ENCODE peak calls at places on chromosomes 5 and 9, in four cellular contexts. B is AG20443; L is SJSA1; I is central memory CD8-positive, alpha-beta T cell. Z is an unnamed sample.

GRCh38 chr5:66987126-66987525 is 209.5 kb downstream of the CD180 start:
- DNase-seq in B (no peak), L (no peak), I (no peak), Z (no peak)

GRCh38 chr5:125037020-125037419 is 290.6 kb upstream of the ZNF608 start:
- DNase-seq in B (no peak), L (no peak), I (no peak), Z (no peak)

GRCh38 chr5:10065428-10066000 is 184.2 kb downstream of the ATPSCKMT start:
- DNase-seq in B (no peak), L (no peak), I (no peak), Z (no peak)

GRCh38 chr5:150515446-150515845 is 7.5 kb downstream of the NDST1 start:
- DNase-seq in B (peak), L (no peak), I (no peak), Z (no peak)

GRCh38 chr5:5418764-5419163 is 3.7 kb upstream of the ICE1 start:
- DNase-seq in B (no peak), L (no peak), I (no peak), Z (no peak)

GRCh38 chr5:137114529-137114928 is 384.6 kb downstream of the SPOCK1 start:
- DNase-seq in B (peak), L (no peak), I (no peak), Z (no peak)

GRCh38 chr5:143051244-143052058 is 281.3 kb downstream of the ARHGAP26 start:
- DNase-seq in B (peak), L (no peak), I (no peak), Z (no peak)

GRCh38 chr5:176742246-176743105 is 67.9 kb upstream of the UNC5A start:
- DNase-seq in B (peak), L (no peak), I (peak), Z (no peak)

GRCh38 chr5:125491986-125492385 is 745.5 kb upstream of the ZNF608 start:
- DNase-seq in B (no peak), L (no peak), I (no peak), Z (no peak)

GRCh38 chr9:72441296-72442211 is 76.5 kb upstream of the ZFAND5 start:
- DNase-seq in B (peak), L (peak), I (no peak), Z (no peak)

GRCh38 chr9:91905958-91906585 is 44.0 kb downstream of the ROR2 start:
- DNase-seq in B (no peak), L (peak), I (peak), Z (peak)

GRCh38 chr9:70125621-70126020 is 82.0 kb downstream of the MAMDC2 start:
- DNase-seq in B (no peak), L (no peak), I (no peak), Z (no peak)

GRCh38 chr9:120693609-120694008 is 20.7 kb downstream of the MEGF9 start:
- DNase-seq in B (no peak), L (no peak), I (no peak), Z (no peak)

GRCh38 chr5:1878050-1878849 is 4.5 kb downstream of the IRX4 start:
- DNase-seq in B (no peak), L (no peak), I (no peak), Z (no peak)

GRCh38 chr5:133868946-133869674 is 99.3 kb downstream of the C5orf15 start:
- DNase-seq in B (peak), L (peak), I (peak), Z (peak)

GRCh38 chr5:50751064-50751657 is 84.7 kb downstream of the PARP8 start:
- DNase-seq in B (peak), L (peak), I (peak), Z (peak)

GRCh38 chr9:136808075-136808780 is 480 bp downstream of the RABL6 start:
- DNase-seq in B (peak), L (peak), I (peak), Z (peak)

GRCh38 chr9:21616082-21616778 is 134.1 kb upstream of the IFNE start:
- DNase-seq in B (peak), L (peak), I (no peak), Z (no peak)

GRCh38 chr9:106111039-106111740 is 416.8 kb downstream of the TMEM38B start:
- DNase-seq in B (no peak), L (no peak), I (no peak), Z (no peak)

GRCh38 chr5:40021007-40021406 is 596.2 kb upstream of the DAB2 start:
- DNase-seq in B (no peak), L (no peak), I (no peak), Z (no peak)

GRCh38 chr9:30258079-30258478 is 2126.4 kb upstream of the ACO1 start:
- DNase-seq in B (no peak), L (no peak), I (no peak), Z (no peak)

GRCh38 chr9:129318121-129319075 is 140.3 kb upstream of the IER5L start:
- DNase-seq in B (no peak), L (no peak), I (no peak), Z (no peak)

GRCh38 chr9:126389958-126390357 is 63.3 kb downstream of the MVB12B start:
- DNase-seq in B (no peak), L (no peak), I (no peak), Z (no peak)

GRCh38 chr5:124553911-124554310 is 192.5 kb downstream of the ZNF608 start:
- DNase-seq in B (no peak), L (no peak), I (no peak), Z (no peak)

GRCh38 chr5:34905564-34905963 is 9.7 kb downstream of the RAD1 start:
- DNase-seq in B (peak), L (no peak), I (no peak), Z (no peak)

GRCh38 chr9:126965077-126965476 is 50.5 kb downstream of the RALGPS1 start:
- DNase-seq in B (no peak), L (no peak), I (no peak), Z (no peak)

GRCh38 chr5:5145651-5146529 is 5.8 kb downstream of the ADAMTS16 start:
- DNase-seq in B (no peak), L (peak), I (no peak), Z (no peak)

GRCh38 chr9:117927354-117927753 is 223.2 kb downstream of the TLR4 start:
- DNase-seq in B (no peak), L (no peak), I (no peak), Z (no peak)

GRCh38 chr5:97762483-97762882 is 579.4 kb upstream of the RIOK2 start:
- DNase-seq in B (no peak), L (no peak), I (no peak), Z (no peak)

GRCh38 chr9:124652203-124652992 is 118.7 kb downstream of the NR6A1 start:
- DNase-seq in B (peak), L (peak), I (no peak), Z (no peak)

GRCh38 chr5:36240779-36241635 is 718 bp downstream of the NADK2 start:
- DNase-seq in B (peak), L (peak), I (peak), Z (peak)

GRCh38 chr5:142852361-142852760 is 82.2 kb downstream of the ARHGAP26 start:
- DNase-seq in B (no peak), L (no peak), I (no peak), Z (no peak)

GRCh38 chr9:124855944-124856773 is 2.9 kb downstream of the WDR38 start:
- DNase-seq in B (peak), L (no peak), I (no peak), Z (no peak)

GRCh38 chr9:79425840-79426239 is 145.9 kb upstream of the TLE4 start:
- DNase-seq in B (no peak), L (no peak), I (no peak), Z (no peak)

GRCh38 chr5:135565691-135566421 is 12.9 kb downstream of the CXCL14 start:
- DNase-seq in B (peak), L (peak), I (peak), Z (peak)

GRCh38 chr5:139593716-139594319 is 32.7 kb downstream of the UBE2D2 start:
- DNase-seq in B (peak), L (peak), I (no peak), Z (no peak)

GRCh38 chr5:145938699-145939531 is 2.5 kb downstream of the SH3RF2 start:
- DNase-seq in B (no peak), L (peak), I (no peak), Z (no peak)

GRCh38 chr5:157222506-157223230 is 42.0 kb downstream of the ITK start:
- DNase-seq in B (peak), L (peak), I (peak), Z (peak)

GRCh38 chr5:71899865-71900342 is 180.8 kb downstream of the CARTPT start:
- DNase-seq in B (no peak), L (no peak), I (no peak), Z (no peak)